ENCODE peak calls at places on chromosomes 5 and 9, in six cellular contexts. One of them, this sample, is unnamed.

GRCh38 chr5:73858786-73859185 is 232.8 kb downstream of the ARHGEF28 start:
- DNase-seq in NCI-H2081: no peak
- DNase-seq in activated CD4-positive, alpha-beta T cell treated with anti-CD3 and anti-CD28 coated beads for 1 hour: no peak
- DNase-seq in mammary epithelial cell: no peak
- DNase-seq in left cardiac atrium: no peak
- DNase-seq in GM19239: no peak
- DNase-seq in this sample: no peak

GRCh38 chr9:16406536-16407225 is 463.8 kb downstream of the BNC2 start:
- DNase-seq in activated CD4-positive, alpha-beta T cell treated with anti-CD3 and anti-CD28 coated beads for 1 hour: no peak
- DNase-seq in mammary epithelial cell: no peak
- DNase-seq in GM19239: no peak
- DNase-seq in left cardiac atrium: no peak
- DNase-seq in NCI-H2081: no peak
- DNase-seq in this sample: no peak

GRCh38 chr5:81749186-81749561 is 1.7 kb downstream of the SSBP2 start:
- DNase-seq in GM19239: no peak
- DNase-seq in activated CD4-positive, alpha-beta T cell treated with anti-CD3 and anti-CD28 coated beads for 1 hour: no peak
- DNase-seq in NCI-H2081: no peak
- DNase-seq in left cardiac atrium: no peak
- DNase-seq in mammary epithelial cell: peak; percentile 29
- DNase-seq in this sample: no peak

GRCh38 chr5:68343421-68343826 is 127.9 kb downstream of the PIK3R1 start:
- DNase-seq in left cardiac atrium: peak; percentile 74
- DNase-seq in GM19239: peak; percentile 9
- DNase-seq in activated CD4-positive, alpha-beta T cell treated with anti-CD3 and anti-CD28 coated beads for 1 hour: no peak
- DNase-seq in mammary epithelial cell: peak; percentile 98
- DNase-seq in NCI-H2081: no peak
- DNase-seq in this sample: peak; percentile 96

GRCh38 chr5:109225695-109226094 is 184.1 kb downstream of the PJA2 start:
- DNase-seq in GM19239: no peak
- DNase-seq in activated CD4-positive, alpha-beta T cell treated with anti-CD3 and anti-CD28 coated beads for 1 hour: no peak
- DNase-seq in NCI-H2081: no peak
- DNase-seq in left cardiac atrium: peak; percentile 41
- DNase-seq in mammary epithelial cell: no peak
- DNase-seq in this sample: no peak

GRCh38 chr9:37325778-37326177 is 96.7 kb upstream of the GRHPR start:
- DNase-seq in GM19239: no peak
- DNase-seq in NCI-H2081: no peak
- DNase-seq in activated CD4-positive, alpha-beta T cell treated with anti-CD3 and anti-CD28 coated beads for 1 hour: no peak
- DNase-seq in left cardiac atrium: no peak
- DNase-seq in mammary epithelial cell: no peak
- DNase-seq in this sample: no peak

GRCh38 chr5:671459-672328 is 21.5 kb downstream of the TPPP start:
- DNase-seq in mammary epithelial cell: peak; percentile 36
- DNase-seq in NCI-H2081: peak; percentile 89
- DNase-seq in left cardiac atrium: peak; percentile 84
- DNase-seq in GM19239: peak; percentile 89
- DNase-seq in activated CD4-positive, alpha-beta T cell treated with anti-CD3 and anti-CD28 coated beads for 1 hour: peak; percentile 58
- DNase-seq in this sample: peak; percentile 71

GRCh38 chr5:31639488-31640011 is 619 bp downstream of the PDZD2 start:
- DNase-seq in mammary epithelial cell: no peak
- DNase-seq in GM19239: no peak
- DNase-seq in activated CD4-positive, alpha-beta T cell treated with anti-CD3 and anti-CD28 coated beads for 1 hour: no peak
- DNase-seq in NCI-H2081: no peak
- DNase-seq in left cardiac atrium: peak; percentile 28
- DNase-seq in this sample: no peak

GRCh38 chr9:110579763-110580255 is 268 bp upstream of the SVEP1 start:
- DNase-seq in activated CD4-positive, alpha-beta T cell treated with anti-CD3 and anti-CD28 coated beads for 1 hour: no peak
- DNase-seq in left cardiac atrium: no peak
- DNase-seq in GM19239: no peak
- DNase-seq in NCI-H2081: no peak
- DNase-seq in mammary epithelial cell: peak; percentile 37
- DNase-seq in this sample: peak; percentile 37

GRCh38 chr9:32589083-32589713 is 16.2 kb upstream of the NDUFB6 start:
- DNase-seq in GM19239: no peak
- DNase-seq in activated CD4-positive, alpha-beta T cell treated with anti-CD3 and anti-CD28 coated beads for 1 hour: no peak
- DNase-seq in mammary epithelial cell: peak; percentile 35
- DNase-seq in left cardiac atrium: no peak
- DNase-seq in NCI-H2081: peak; percentile 13
- DNase-seq in this sample: peak; percentile 59

GRCh38 chr5:74243634-74244033 is 396.9 kb downstream of the ENC1 start:
- DNase-seq in activated CD4-positive, alpha-beta T cell treated with anti-CD3 and anti-CD28 coated beads for 1 hour: no peak
- DNase-seq in mammary epithelial cell: peak; percentile 30
- DNase-seq in left cardiac atrium: no peak
- DNase-seq in NCI-H2081: no peak
- DNase-seq in GM19239: no peak
- DNase-seq in this sample: no peak

GRCh38 chr9:111298111-111298510 is 31.9 kb downstream of the OR2K2 start:
- DNase-seq in GM19239: no peak
- DNase-seq in NCI-H2081: no peak
- DNase-seq in left cardiac atrium: no peak
- DNase-seq in mammary epithelial cell: no peak
- DNase-seq in activated CD4-positive, alpha-beta T cell treated with anti-CD3 and anti-CD28 coated beads for 1 hour: no peak
- DNase-seq in this sample: no peak

GRCh38 chr5:172417983-172418630 is 36.2 kb downstream of the SH3PXD2B start:
- DNase-seq in activated CD4-positive, alpha-beta T cell treated with anti-CD3 and anti-CD28 coated beads for 1 hour: no peak
- DNase-seq in GM19239: no peak
- DNase-seq in mammary epithelial cell: peak; percentile 85
- DNase-seq in left cardiac atrium: peak; percentile 92
- DNase-seq in NCI-H2081: no peak
- DNase-seq in this sample: peak; percentile 97

GRCh38 chr5:59790399-59791130 is 103.0 kb downstream of the PDE4D start:
- DNase-seq in mammary epithelial cell: no peak
- DNase-seq in NCI-H2081: no peak
- DNase-seq in left cardiac atrium: no peak
- DNase-seq in activated CD4-positive, alpha-beta T cell treated with anti-CD3 and anti-CD28 coated beads for 1 hour: no peak
- DNase-seq in GM19239: no peak
- DNase-seq in this sample: no peak

GRCh38 chr9:128415222-128415621 is 5.4 kb upstream of the CERCAM start:
- DNase-seq in left cardiac atrium: no peak
- DNase-seq in mammary epithelial cell: no peak
- DNase-seq in GM19239: no peak
- DNase-seq in activated CD4-positive, alpha-beta T cell treated with anti-CD3 and anti-CD28 coated beads for 1 hour: no peak
- DNase-seq in NCI-H2081: no peak
- DNase-seq in this sample: no peak

GRCh38 chr5:150801117-150801927 is 22.8 kb downstream of the SMIM3 start:
- DNase-seq in GM19239: no peak
- DNase-seq in NCI-H2081: peak; percentile 2
- DNase-seq in mammary epithelial cell: peak; percentile 74
- DNase-seq in left cardiac atrium: no peak
- DNase-seq in activated CD4-positive, alpha-beta T cell treated with anti-CD3 and anti-CD28 coated beads for 1 hour: no peak
- DNase-seq in this sample: peak; percentile 76